ENCODE peak calls at places on chromosomes 7 and 10, in eight cellular contexts. O is activated naive CD8-positive, alpha-beta T cell treated with anti-CD3 and anti-CD28 coated beads, Interleukin-2, amount 10 ng/mL, durations not matched to agents 7 days and 5 days; J is IMR-90; P is prostate gland; G is epithelial cell of prostate; U is AG08396; A is cardiac muscle cell; V is HEK293T. Q is an unnamed sample.

GRCh38 chr10:8462565-8462964 is 408.1 kb downstream of the GATA3 start:
- DNase-seq in O (no peak), J (no peak), P (no peak), G (no peak), U (no peak), A (peak; percentile 4), V (no peak), Q (no peak)

GRCh38 chr7:140231779-140232491 is 55.2 kb upstream of the KDM7A start:
- DNase-seq in O (no peak), J (no peak), P (peak; percentile 79), G (no peak), U (no peak), A (no peak), V (no peak), Q (no peak)

GRCh38 chr7:137977173-137977572 is 24.7 kb downstream of the CREB3L2 start:
- DNase-seq in O (no peak), J (no peak), P (no peak), G (no peak), U (no peak), A (no peak), V (no peak), Q (no peak)

GRCh38 chr7:16619979-16620408 is 25.6 kb downstream of the ANKMY2 start:
- DNase-seq in O (no peak), J (peak; percentile 41), P (no peak), G (no peak), U (no peak), A (no peak), V (no peak), Q (no peak)

GRCh38 chr7:45586748-45587520 is 12.8 kb downstream of the ADCY1 start:
- DNase-seq in O (no peak), J (no peak), P (no peak), G (no peak), U (no peak), A (no peak), V (no peak), Q (no peak)

GRCh38 chr7:473211-473734 is 46.4 kb downstream of the PDGFA start:
- DNase-seq in O (peak; percentile 16), J (no peak), P (no peak), G (no peak), U (no peak), A (no peak), V (no peak), Q (no peak)

GRCh38 chr7:55140981-55141278 is 122.1 kb downstream of the EGFR start:
- DNase-seq in O (no peak), J (no peak), P (peak; percentile 40), G (no peak), U (no peak), A (no peak), V (no peak), Q (no peak)

GRCh38 chr7:156560075-156560474 is 80.5 kb upstream of the RNF32 start:
- DNase-seq in O (no peak), J (no peak), P (no peak), G (no peak), U (no peak), A (no peak), V (peak; percentile 66), Q (peak; percentile 70)

GRCh38 chr10:122286872-122287271 is 15.8 kb downstream of the BTBD16 start:
- DNase-seq in O (no peak), J (peak; percentile 77), P (no peak), G (no peak), U (peak; percentile 64), A (peak; percentile 53), V (peak; percentile 55), Q (no peak)

GRCh38 chr10:62687230-62687748 is 117.2 kb upstream of the ADO start:
- DNase-seq in O (no peak), J (peak; percentile 38), P (no peak), G (peak; percentile 36), U (no peak), A (no peak), V (no peak), Q (no peak)

Q was measured in HuH-7.